ENCODE peak calls at places on chromosomes 12 and 14, in nine cellular contexts. E is K562, G is stomach, Z is heart left ventricle, Q is IMR-90, M is adrenal gland, K is Peyer's patch, U is transverse colon, T is upper lobe of left lung. V is an unnamed sample.
A peak's percentile ranks its signal among the peaks of the same experiment; 100 is the strongest.

GRCh38 chr14:81273521-81273920 is 52.8 kb upstream of the GTF2A1 start:
- DNase-seq in E (no peak), G (no peak), Z (no peak), Q (no peak), M (no peak), K (no peak), U (no peak), T (no peak), V (no peak)

GRCh38 chr12:122825773-122826724 is 9.2 kb upstream of the HIP1R start:
- DNase-seq in E (peak; percentile 43), G (no peak), Z (no peak), Q (no peak), M (no peak), K (no peak), U (no peak), T (no peak), V (no peak)

GRCh38 chr14:96077983-96078686 is 39.0 kb downstream of the C14orf132 start:
- DNase-seq in E (no peak), G (no peak), Z (no peak), Q (no peak), M (no peak), K (peak; percentile 35), U (no peak), T (no peak), V (peak; percentile 58)

GRCh38 chr12:57005980-57006808 is at the start of gene ZBTB39:
- DNase-seq in E (peak; percentile 74), G (peak; percentile 67), Z (peak; percentile 62), Q (peak; percentile 35), M (peak; percentile 45), K (peak; percentile 77), U (peak; percentile 65), T (peak; percentile 55), V (no peak)

GRCh38 chr14:31010935-31011334 is 14.5 kb upstream of the AP4S1 start:
- DNase-seq in E (no peak), G (no peak), Z (no peak), Q (no peak), M (no peak), K (no peak), U (no peak), T (no peak), V (no peak)

GRCh38 chr12:93376436-93377251 is 1.1 kb upstream of the NUDT4 start:
- DNase-seq in E (peak; percentile 90), G (no peak), Z (peak; percentile 51), Q (peak; percentile 60), M (peak; percentile 81), K (no peak), U (peak; percentile 51), T (peak; percentile 68), V (no peak)

GRCh38 chr12:111429760-111430417 is 24.2 kb downstream of the SH2B3 start:
- DNase-seq in E (no peak), G (no peak), Z (peak; percentile 32), Q (no peak), M (no peak), K (peak; percentile 51), U (no peak), T (no peak), V (no peak)

GRCh38 chr14:68541128-68541896 is 251.6 kb downstream of the ZFP36L1 start:
- DNase-seq in E (no peak), G (no peak), Z (no peak), Q (no peak), M (no peak), K (no peak), U (no peak), T (no peak), V (no peak)

GRCh38 chr14:73878436-73878835 is 8.2 kb upstream of the ZNF410 start:
- DNase-seq in E (no peak), G (no peak), Z (no peak), Q (peak; percentile 92), M (no peak), K (no peak), U (no peak), T (no peak), V (no peak)

GRCh38 chr14:23621204-23621931 is 14.8 kb upstream of the DHRS2 start:
- DNase-seq in E (no peak), G (no peak), Z (no peak), Q (no peak), M (no peak), K (no peak), U (no peak), T (no peak), V (no peak)

GRCh38 chr12:6206327-6206726 is 6.1 kb downstream of the CD9 start:
- DNase-seq in E (no peak), G (no peak), Z (no peak), Q (no peak), M (peak; percentile 56), K (peak; percentile 23), U (no peak), T (no peak), V (no peak)

GRCh38 chr14:74583689-74584434 is 28.2 kb downstream of the LTBP2 start:
- DNase-seq in E (no peak), G (no peak), Z (peak; percentile 22), Q (peak; percentile 92), M (no peak), K (no peak), U (no peak), T (no peak), V (no peak)

GRCh38 chr14:92737619-92738188 is 10.7 kb downstream of the LGMN start:
- DNase-seq in E (no peak), G (no peak), Z (no peak), Q (no peak), M (no peak), K (no peak), U (no peak), T (no peak), V (no peak)
- H3K27ac ChIP-seq in E (no peak overlapping the region), G (no peak overlapping the region), Z (no peak overlapping the region), Q (no peak overlapping the region), M (no peak overlapping the region), K (no peak overlapping the region), U (peak overlapping the region; percentile 63), T (peak overlapping the region; percentile 43), V (no peak overlapping the region)

GRCh38 chr12:65622056-65622455 is 202.2 kb upstream of the HMGA2 start:
- DNase-seq in E (no peak), G (no peak), Z (no peak), Q (no peak), M (no peak), K (no peak), U (no peak), T (no peak), V (no peak)

GRCh38 chr12:65620026-65620425 is 204.3 kb upstream of the HMGA2 start:
- DNase-seq in E (no peak), G (no peak), Z (no peak), Q (peak; percentile 77), M (no peak), K (no peak), U (no peak), T (no peak), V (no peak)

GRCh38 chr12:65619018-65619417 is 205.3 kb upstream of the HMGA2 start:
- DNase-seq in E (no peak), G (no peak), Z (no peak), Q (no peak), M (no peak), K (no peak), U (no peak), T (no peak), V (no peak)

GRCh38 chr12:65616022-65616421 is 208.3 kb upstream of the HMGA2 start:
- DNase-seq in E (no peak), G (no peak), Z (no peak), Q (no peak), M (no peak), K (no peak), U (no peak), T (no peak), V (no peak)

GRCh38 chr12:65618574-65618973 is 205.7 kb upstream of the HMGA2 start:
- DNase-seq in E (no peak), G (no peak), Z (no peak), Q (no peak), M (no peak), K (no peak), U (no peak), T (no peak), V (no peak)
- H3K27me3 ChIP-seq in E (no peaks in the 10 kb centered on the region), G (no peaks in the 10 kb centered on the region), Z (no peaks in the 10 kb centered on the region), Q (no peaks in the 10 kb centered on the region), M (peaks cover 9% of the 10 kb centered on the region), K (no peaks in the 10 kb centered on the region), U (peaks cover 3% of the 10 kb centered on the region), T (no peaks in the 10 kb centered on the region), V (no peaks in the 10 kb centered on the region)

DNA sequence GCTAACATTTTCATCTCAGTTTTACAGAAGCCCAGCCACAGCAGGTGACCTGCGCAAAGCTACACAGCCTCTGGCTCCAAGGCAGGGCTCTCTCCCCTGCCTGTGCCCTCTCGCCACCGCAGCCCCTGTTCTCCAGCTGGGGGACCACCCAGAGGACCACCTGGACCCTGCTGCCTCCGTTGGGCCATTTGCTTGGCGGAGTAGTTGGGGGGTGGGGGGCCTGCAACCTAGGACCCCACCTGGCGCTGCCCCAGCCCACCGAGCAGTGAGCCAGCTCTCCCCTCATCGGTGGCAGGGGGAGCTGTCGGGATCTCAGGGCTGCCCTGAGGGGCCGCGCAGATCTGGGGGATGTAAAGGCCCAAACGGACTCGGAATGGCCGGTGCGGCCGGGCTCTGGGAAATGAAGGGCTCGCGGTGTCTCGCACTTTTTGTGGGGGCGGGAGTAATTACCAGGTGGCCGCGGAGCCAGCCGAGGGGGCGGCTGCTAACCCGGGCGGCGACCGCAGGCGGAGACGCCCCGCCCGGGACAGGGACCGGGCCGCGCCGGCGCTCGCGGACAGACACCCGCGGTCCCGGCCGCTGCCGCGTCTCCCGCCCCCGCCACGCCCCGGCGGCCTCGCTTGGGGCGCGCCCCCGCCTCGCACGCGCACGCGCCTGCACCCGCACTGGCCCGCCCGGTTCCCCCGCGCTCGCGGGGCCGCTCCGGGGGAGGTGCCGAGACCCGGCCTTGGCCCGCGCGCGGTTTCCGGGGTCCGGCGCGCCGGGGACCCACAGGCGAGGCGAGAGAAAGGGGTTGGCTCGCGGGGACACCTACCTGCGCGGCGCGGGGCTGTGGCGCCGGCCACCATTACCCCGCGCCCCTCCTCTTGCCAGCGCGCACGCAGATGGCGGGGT is 8.6 kb upstream of the GPR68 start:
- DNase-seq in E (peak; percentile 66), G (peak; percentile 54), Z (peak; percentile 46), Q (no peak), M (no peak), K (peak; percentile 74), U (peak; percentile 63), T (peak; percentile 58), V (no peak)
- TF ChIP-seq POLR2A in E (no peak), G (no peak), Z (no peak), Q (no peak), M (no peak), K (no peak), U (no peak), T (no peak), V (no peak)

GRCh38 chr12:124361074-124361965 is 66.4 kb downstream of the RFLNA start:
- DNase-seq in E (no peak), G (no peak), Z (no peak), Q (no peak), M (peak; percentile 83), K (peak; percentile 81), U (peak; percentile 54), T (no peak), V (no peak)

GRCh38 chr12:124361996-124362395 is 67.1 kb downstream of the RFLNA start:
- DNase-seq in E (no peak), G (no peak), Z (no peak), Q (no peak), M (no peak), K (no peak), U (no peak), T (no peak), V (no peak)

GRCh38 chr12:124365726-124366430 is 71.0 kb downstream of the RFLNA start:
- DNase-seq in E (no peak), G (no peak), Z (no peak), Q (no peak), M (no peak), K (no peak), U (no peak), T (no peak), V (no peak)

GRCh38 chr12:124364543-124364942 is 69.7 kb downstream of the RFLNA start:
- DNase-seq in E (no peak), G (no peak), Z (no peak), Q (no peak), M (no peak), K (no peak), U (no peak), T (no peak), V (no peak)

GRCh38 chr12:124363376-124363965 is 68.6 kb downstream of the RFLNA start:
- DNase-seq in E (no peak), G (no peak), Z (no peak), Q (no peak), M (no peak), K (no peak), U (no peak), T (no peak), V (no peak)
- H3K27ac ChIP-seq in E (no peak overlapping the region), G (peak overlapping the region; percentile 64), Z (peak overlapping the region; percentile 68), Q (no peak overlapping the region), M (peak overlapping the region; percentile 56), K (no peak overlapping the region), U (peak overlapping the region; percentile 28), T (no peak overlapping the region), V (peak overlapping the region; percentile 61)